ENCODE peak calls at places on chromosomes 12 and 14, in four cellular contexts. R, Q, J and W are unnamed samples. For H3K27me3, the result is how much of the 10 kb centered on the place peaks cover.

GRCh38 chr12:104011265-104011664 is 38.7 kb downstream of the GLT8D2 start:
- DNase-seq in R (no peak), Q (no peak), J (no peak), W (peak)

GRCh38 chr14:91342243-91342760 is 75.3 kb downstream of the CCDC88C start:
- DNase-seq in R (no peak), Q (no peak), J (no peak), W (no peak)

GRCh38 chr12:109497675-109498074 is 20.2 kb downstream of the UBE3B start:
- DNase-seq in R (no peak), Q (no peak), J (no peak), W (no peak)

GRCh38 chr14:95392841-95393240 is 73.1 kb upstream of the CLMN start:
- DNase-seq in R (no peak), Q (no peak), J (no peak), W (no peak)

GRCh38 chr12:130827432-130827831 is 11.6 kb downstream of the STX2 start:
- DNase-seq in R (no peak), Q (no peak), J (no peak), W (no peak)

GRCh38 chr12:29640589-29641345 is 143.0 kb downstream of the TMTC1 start:
- DNase-seq in R (no peak), Q (no peak), J (no peak), W (no peak)

GRCh38 chr12:58189030-58189429 is 247.7 kb downstream of the ATP23 start:
- DNase-seq in R (no peak), Q (no peak), J (no peak), W (no peak)

GRCh38 chr14:69354383-69355154 is 43.5 kb downstream of the ERH start:
- DNase-seq in R (peak), Q (peak), J (peak), W (no peak)

GRCh38 chr14:42523656-42524055 is 917.0 kb downstream of the LRFN5 start:
- DNase-seq in R (no peak), Q (no peak), J (no peak), W (no peak)

GRCh38 chr12:47881826-47882427 is 22.9 kb downstream of the VDR start:
- DNase-seq in R (no peak), Q (no peak), J (no peak), W (peak)

GRCh38 chr14:51095854-51096823 is 1.2 kb upstream of the TRIM9 start:
- DNase-seq in R (no peak), Q (peak), J (no peak), W (no peak)

GRCh38 chr14:22213110-22213509 is 375.9 kb downstream of the DAD1 start:
- DNase-seq in R (no peak), Q (no peak), J (no peak), W (no peak)

GRCh38 chr12:13124661-13125505 is 21.4 kb upstream of the GSG1 start:
- DNase-seq in R (no peak), Q (no peak), J (no peak), W (peak)

GRCh38 chr12:112107306-112107705 is 1.3 kb downstream of the NAA25 start:
- DNase-seq in R (no peak), Q (no peak), J (no peak), W (no peak)

GRCh38 chr14:30525833-30526232 is 33.1 kb upstream of the G2E3 start:
- DNase-seq in R (no peak), Q (no peak), J (no peak), W (no peak)

GRCh38 chr12:84632556-84632955 is 280.0 kb downstream of the SLC6A15 start:
- DNase-seq in R (no peak), Q (no peak), J (no peak), W (no peak)

GRCh38 chr12:121751034-121751433 is 38.5 kb downstream of the TMEM120B start:
- DNase-seq in R (no peak), Q (no peak), J (no peak), W (no peak)
- H3K27me3 ChIP-seq in R (under half), Q (under half), J (under half), W (under half)

DNA sequence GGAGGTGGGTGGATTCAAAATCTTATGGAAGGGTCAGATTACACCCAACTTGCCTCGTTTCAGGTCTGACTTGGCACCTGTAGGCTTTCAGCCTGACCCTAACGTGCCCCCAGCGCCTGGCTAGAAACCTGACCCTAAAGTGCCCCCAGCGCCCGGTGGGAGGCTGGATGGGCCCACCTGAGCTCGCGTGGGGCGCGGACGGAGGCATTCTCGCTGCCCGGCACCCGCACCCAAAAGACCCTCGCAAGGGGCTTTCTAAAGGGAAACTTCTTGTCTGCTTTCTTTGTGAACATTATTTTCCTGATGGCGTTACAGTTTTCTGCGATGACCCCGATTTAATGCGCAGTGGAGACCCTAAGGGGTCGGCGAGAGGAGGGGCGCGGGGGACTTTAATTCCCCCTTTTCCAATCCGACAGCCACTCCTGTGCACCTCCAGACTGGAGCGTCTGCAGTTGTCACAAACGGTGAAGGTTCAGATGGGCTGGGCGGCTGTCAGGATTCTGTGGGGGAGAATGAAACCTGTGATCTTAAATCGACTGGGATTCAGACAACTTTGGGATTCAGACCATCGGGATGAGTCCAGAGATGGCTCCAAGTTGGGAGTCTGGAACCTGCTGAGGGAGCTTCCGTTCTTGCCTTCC is 746 bp upstream of the HRK start:
- DNase-seq in R (peak), Q (no peak), J (peak), W (no peak)
- H3K27me3 ChIP-seq in R (half or more), Q (half or more), J (half or more), W (half or more)

GRCh38 chr12:49964849-49965624 is 3.4 kb downstream of the AQP5 start:
- DNase-seq in R (no peak), Q (no peak), J (peak), W (no peak)
- H3K27me3 ChIP-seq in R (under half), Q (half or more), J (half or more), W (half or more)

GRCh38 chr14:47675239-47675488 is 241 bp downstream of the MDGA2 start:
- DNase-seq in R (no peak), Q (no peak), J (no peak), W (no peak)

GRCh38 chr14:47678993-47679392 is 3.6 kb upstream of the MDGA2 start:
- DNase-seq in R (peak), Q (no peak), J (no peak), W (no peak)

GRCh38 chr14:47676301-47676617 is 854 bp upstream of the MDGA2 start:
- DNase-seq in R (no peak), Q (no peak), J (no peak), W (no peak)

GRCh38 chr14:47675489-47676300 is at the start of gene MDGA2:
- DNase-seq in R (peak), Q (no peak), J (peak), W (no peak)

GRCh38 chr14:47678157-47678556 is 2.8 kb upstream of the MDGA2 start:
- DNase-seq in R (no peak), Q (no peak), J (no peak), W (no peak)
- H3K27me3 ChIP-seq in R (under half), Q (under half), J (half or more), W (under half)

GRCh38 chr14:32379447-32379846 is 50.3 kb downstream of the AKAP6 start:
- DNase-seq in R (no peak), Q (no peak), J (no peak), W (no peak)
- H3K27me3 ChIP-seq in R (under half), Q (under half), J (under half), W (under half)

DNA sequence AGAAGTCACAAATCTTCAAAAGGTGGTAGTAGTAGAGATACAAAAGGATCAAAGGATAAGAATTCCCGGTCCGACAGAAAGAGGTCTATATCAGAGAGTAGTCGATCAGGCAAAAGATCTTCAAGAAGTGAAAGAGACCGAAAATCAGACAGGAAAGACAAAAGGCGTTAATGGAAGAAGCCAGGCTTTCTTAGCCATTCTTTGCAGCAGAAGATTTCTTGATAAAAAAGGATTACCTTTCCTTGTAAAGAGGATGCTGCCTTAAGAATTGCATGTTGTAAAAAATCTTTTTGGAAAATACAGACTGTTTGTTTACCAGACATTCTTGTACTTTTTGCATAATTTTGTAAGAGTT is 6.6 kb downstream of the PNN start:
- DNase-seq in R (no peak), Q (no peak), J (no peak), W (no peak)
- H3K27me3 ChIP-seq in R (under half), Q (under half), J (under half), W (under half)